ENCODE peak calls at places on chromosomes 4 and X, in eight cellular contexts. D, Z, J, B, X, R, M and Q are unnamed samples.

GRCh38 chr4:55931833-55932232 is 16.9 kb upstream of the CEP135 start:
- DNase-seq in Z (peak), X (no peak), J (peak), M (peak), R (no peak), B (no peak), D (no peak), Q (no peak)

GRCh38 chr4:88812420-88812819 is 114.8 kb upstream of the NAP1L5 start:
- DNase-seq in B (no peak), M (no peak), D (no peak), R (no peak), X (no peak), J (no peak), Z (no peak), Q (peak)

GRCh38 chrX:150225266-150225665 is 137.9 kb upstream of the MAMLD1 start:
- DNase-seq in R (no peak), X (no peak), J (no peak), M (no peak), Z (no peak), B (no peak), D (no peak), Q (no peak)

GRCh38 chrX:125384843-125385242 is 65.2 kb downstream of the TEX13C start:
- DNase-seq in B (no peak), X (no peak), D (no peak), M (no peak), R (no peak), Z (no peak), J (no peak), Q (no peak)

GRCh38 chr4:137531951-137532868 is at the start of gene PCDH18:
- DNase-seq in D (no peak), X (peak), J (peak), R (peak), B (peak), Z (peak), M (peak), Q (no peak)

GRCh38 chr4:163165217-163166017 is 1.3 kb downstream of the NAF1 start:
- DNase-seq in Z (no peak), X (no peak), B (no peak), M (peak), J (peak), R (peak), D (no peak), Q (no peak)

GRCh38 chrX:10045327-10046000 is 78.3 kb downstream of the CLDN34 start:
- DNase-seq in X (no peak), R (no peak), M (no peak), J (no peak), D (no peak), B (no peak), Z (no peak), Q (no peak)

GRCh38 chr4:137861682-137862081 is 329.4 kb upstream of the PCDH18 start:
- DNase-seq in X (peak), D (no peak), B (no peak), M (peak), J (no peak), R (peak), Z (peak), Q (no peak)

GRCh38 chrX:17295788-17296187 is 79.2 kb upstream of the NHS start:
- DNase-seq in M (no peak), B (no peak), J (no peak), R (no peak), Z (no peak), X (no peak), D (no peak), Q (no peak)

GRCh38 chr4:57110635-57111546 is 706 bp upstream of the IGFBP7 start:
- DNase-seq in M (peak), J (peak), Z (peak), R (peak), X (no peak), D (peak), B (no peak), Q (peak)

GRCh38 chr4:61693520-61693919 is 493.4 kb downstream of the ADGRL3 start:
- DNase-seq in Z (no peak), X (no peak), M (no peak), D (no peak), B (no peak), R (no peak), J (no peak), Q (no peak)

GRCh38 chr4:16289872-16290554 is 63.7 kb upstream of the TAPT1 start:
- DNase-seq in J (peak), M (peak), B (peak), R (peak), Z (peak), D (no peak), X (peak), Q (peak)

GRCh38 chrX:1449581-1450149 is 3.0 kb downstream of the ASMTL start:
- DNase-seq in X (no peak), R (no peak), D (peak), Z (no peak), B (no peak), J (no peak), M (no peak), Q (no peak)

GRCh38 chr4:151887151-151887815 is 126.5 kb upstream of the GATB start:
- DNase-seq in X (no peak), J (peak), D (no peak), B (peak), M (peak), Z (peak), R (peak), Q (no peak)

GRCh38 chr4:110904435-110905050 is 281.7 kb upstream of the PITX2 start:
- DNase-seq in B (no peak), Z (peak), D (no peak), R (peak), J (peak), M (peak), X (no peak), Q (no peak)

GRCh38 chr4:92847046-92847445 is 543.3 kb downstream of the GRID2 start:
- DNase-seq in D (no peak), M (no peak), J (no peak), B (no peak), Z (no peak), X (no peak), R (no peak), Q (no peak)

GRCh38 chr4:92265066-92265465 is 38.7 kb upstream of the GRID2 start:
- DNase-seq in J (peak), Z (no peak), B (no peak), D (no peak), M (no peak), R (no peak), X (no peak), Q (no peak)